ENCODE peak calls at places on chromosomes 7 and 10, in ten cellular contexts. N is CD8-positive, alpha-beta memory T cell; O is EH; Q is bronchial epithelial cell; D is Calu3; W is left ventricle myocardium inferior; M is mucosa of gallbladder; G is EL; S is endodermal cell; L is iPS DF 19.7. T is an unnamed sample.

GRCh38 chr10:113241966-113242365 is 291.9 kb downstream of the TCF7L2 start:
- DNase-seq in N (no peak), O (no peak), Q (no peak), D (no peak), W (no peak), M (no peak), G (no peak), S (no peak), L (no peak), T (no peak)

GRCh38 chr7:121329460-121330052 is 756 bp downstream of the WNT16 start:
- DNase-seq in N (no peak), O (peak; percentile 22), Q (peak; percentile 29), D (peak; percentile 71), W (no peak), M (no peak), G (peak; percentile 30), S (peak; percentile 87), L (no peak), T (peak; percentile 53)

GRCh38 chr7:6159524-6160011 is 112.9 kb downstream of the CYTH3 start:
- DNase-seq in N (no peak), O (no peak), Q (no peak), D (no peak), W (no peak), M (no peak), G (no peak), S (peak; percentile 47), L (no peak), T (no peak)

GRCh38 chr7:41143074-41143473 is 559.8 kb downstream of the INHBA start:
- DNase-seq in N (no peak), O (peak; percentile 83), Q (no peak), D (no peak), W (no peak), M (no peak), G (no peak), S (no peak), L (no peak), T (no peak)

GRCh38 chr10:3777876-3778707 is 6.9 kb downstream of the KLF6 start:
- DNase-seq in N (no peak), O (peak; percentile 30), Q (peak; percentile 58), D (no peak), W (no peak), M (no peak), G (peak; percentile 22), S (peak; percentile 31), L (no peak), T (peak; percentile 26)

GRCh38 chr7:113304104-113304503 is 185.8 kb upstream of the SMIM30 start:
- DNase-seq in N (no peak), O (no peak), Q (no peak), D (no peak), W (no peak), M (no peak), G (no peak), S (no peak), L (no peak), T (no peak)

GRCh38 chr7:2249744-2250323 is 7.8 kb downstream of the NUDT1 start:
- DNase-seq in N (no peak), O (no peak), Q (no peak), D (no peak), W (no peak), M (no peak), G (no peak), S (no peak), L (no peak), T (no peak)

GRCh38 chr10:47396311-47396717 is 12.2 kb upstream of the ZNF488 start:
- DNase-seq in N (no peak), O (peak; percentile 11), Q (peak; percentile 97), D (no peak), W (no peak), M (no peak), G (no peak), S (no peak), L (no peak), T (no peak)

GRCh38 chr7:87148332-87148955 is 3.8 kb upstream of the DMTF1 start:
- DNase-seq in N (no peak), O (peak; percentile 36), Q (peak; percentile 54), D (no peak), W (no peak), M (no peak), G (peak; percentile 15), S (no peak), L (no peak), T (peak; percentile 46)

GRCh38 chr7:74183653-74184450 is 9.7 kb downstream of the EIF4H start:
- DNase-seq in N (no peak), O (no peak), Q (no peak), D (peak; percentile 43), W (no peak), M (no peak), G (no peak), S (peak; percentile 72), L (no peak), T (peak; percentile 54)

GRCh38 chr7:129644634-129645230 is 33.2 kb downstream of the NRF1 start:
- DNase-seq in N (no peak), O (peak; percentile 64), Q (peak; percentile 57), D (peak; percentile 22), W (no peak), M (no peak), G (peak; percentile 53), S (no peak), L (no peak), T (peak; percentile 69)